ENCODE peak calls at places on chromosomes 16 and 17, in eight cellular contexts. B is lung, O is fibroblast of the aortic adventitia, S is AG04450, F is thoracic aorta, N is GM06990, P is IMR-90, W is HFF-Myc. E is an unnamed sample.

GRCh38 chr17:28720247-28720996 is 637 bp downstream of the RPL23A start:
- DNase-seq in N (no peak), F (no peak), B (no peak), S (no peak), W (no peak), P (no peak), O (no peak), E (no peak)

GRCh38 chr17:72392056-72393010 is 271.5 kb downstream of the SOX9 start:
- DNase-seq in P (peak; percentile 95), F (no peak), N (peak; percentile 72), W (no peak), S (peak; percentile 73), O (peak; percentile 71), B (no peak), E (peak; percentile 96)

GRCh38 chr17:2386400-2387085 is 14.3 kb downstream of the MNT start:
- DNase-seq in W (no peak), P (no peak), F (no peak), O (no peak), B (no peak), S (no peak), N (no peak), E (no peak)

GRCh38 chr17:28841901-28842281 is 699 bp downstream of the FAM222B start:
- DNase-seq in O (no peak), B (no peak), W (no peak), N (no peak), P (no peak), S (no peak), F (no peak), E (no peak)

GRCh38 chr16:84047626-84048025 is 5.0 kb upstream of the SLC38A8 start:
- DNase-seq in N (no peak), W (no peak), S (no peak), F (no peak), P (no peak), B (no peak), O (no peak), E (no peak)

GRCh38 chr16:51510416-51510815 is 359.3 kb upstream of the SALL1 start:
- DNase-seq in P (no peak), O (no peak), F (no peak), S (no peak), W (no peak), B (no peak), N (no peak), E (no peak)

GRCh38 chr16:49474741-49475140 is 101.1 kb downstream of the C16orf78 start:
- DNase-seq in F (no peak), P (no peak), W (no peak), O (no peak), S (no peak), N (no peak), B (no peak), E (no peak)

GRCh38 chr16:28951410-28951943 is 740 bp downstream of the NFATC2IP start:
- DNase-seq in B (peak; percentile 43), F (no peak), W (no peak), O (no peak), N (no peak), S (no peak), P (no peak), E (no peak)

GRCh38 chr17:16486373-16487250 is 5.4 kb downstream of the LRRC75A start:
- DNase-seq in S (no peak), W (peak; percentile 27), N (no peak), F (peak; percentile 39), P (peak; percentile 44), O (peak; percentile 77), B (peak; percentile 88), E (peak; percentile 60)

GRCh38 chr17:69375229-69375628 is 39.3 kb upstream of the MAP2K6 start:
- DNase-seq in S (no peak), W (no peak), N (no peak), F (no peak), B (no peak), O (no peak), P (no peak), E (no peak)

GRCh38 chr16:474420-475122 is 49.1 kb downstream of the RAB11FIP3 start:
- DNase-seq in W (no peak), O (no peak), S (no peak), N (no peak), B (no peak), F (no peak), P (no peak), E (no peak)

GRCh38 chr17:50043290-50044148 is 12.4 kb upstream of the ITGA3 start:
- DNase-seq in W (no peak), F (no peak), P (no peak), B (no peak), O (no peak), S (no peak), N (no peak), E (peak; percentile 23)

GRCh38 chr17:61454095-61454931 is 2.1 kb downstream of the TBX4 start:
- DNase-seq in W (no peak), S (no peak), F (no peak), B (no peak), N (no peak), O (no peak), P (no peak), E (no peak)
- H3K4me3 ChIP-seq in W (peak overlapping the region; percentile 35), S (no peak overlapping the region), F (no peak overlapping the region), B (peak overlapping the region; percentile 52), N (no peak overlapping the region), O (no peak overlapping the region), P (no peak overlapping the region), E (no peak overlapping the region)

DNA sequence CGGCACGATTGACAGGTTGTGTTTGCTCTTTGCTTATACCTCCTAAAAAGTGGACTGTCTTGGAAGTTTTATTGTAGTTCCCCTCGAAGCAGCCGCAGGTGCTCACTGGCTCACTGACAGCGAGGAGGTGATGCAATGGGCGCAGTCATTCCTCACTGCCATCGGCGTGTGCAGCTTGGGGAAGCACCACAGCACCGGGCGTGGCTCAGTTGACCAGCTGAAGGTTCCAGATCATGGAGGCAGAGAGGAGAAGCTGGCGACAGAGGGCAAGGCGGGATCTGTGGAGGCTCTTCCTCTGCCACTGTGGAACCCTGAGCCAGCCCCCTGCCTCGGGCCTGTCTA is 72.1 kb upstream of the TNRC6C start:
- DNase-seq in W (no peak), F (no peak), S (no peak), O (no peak), N (no peak), P (no peak), B (peak; percentile 48), E (no peak)
- TF ChIP-seq CTCF in W (no peak), F (no peak), S (no peak), O (no peak), N (no peak), P (no peak), B (no peak), E (no peak)

GRCh38 chr17:41800601-41801373 is 11.0 kb downstream of the P3H4 start:
- DNase-seq in N (no peak), P (no peak), B (peak; percentile 77), O (peak; percentile 59), S (no peak), W (no peak), F (no peak), E (peak; percentile 50)
- H3K4me3 ChIP-seq in N (no peak overlapping the region), P (no peak overlapping the region), B (no peak overlapping the region), O (no peak overlapping the region), S (no peak overlapping the region), W (no peak overlapping the region), F (peak overlapping the region; percentile 33), E (no peak overlapping the region)

DNA sequence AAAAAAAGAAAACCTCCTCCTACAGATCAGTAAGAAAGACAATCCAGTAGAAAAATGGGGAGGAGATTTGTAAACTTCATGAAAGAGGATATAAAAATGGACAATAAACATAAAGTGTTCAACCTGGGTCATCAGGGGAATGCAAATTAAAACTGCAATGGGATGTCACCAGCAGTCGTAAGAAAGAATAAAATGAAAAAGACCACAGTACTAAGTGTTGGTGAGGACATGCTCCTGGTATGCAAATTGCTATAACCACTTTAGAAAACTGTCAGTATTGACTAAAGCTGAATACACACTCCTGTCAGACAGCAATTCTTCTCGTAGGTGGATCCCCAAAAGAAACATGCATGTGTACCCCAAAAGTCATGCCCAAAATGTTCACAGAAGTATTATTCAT is 265.3 kb upstream of the CACNG5 start:
- DNase-seq in B (no peak), W (no peak), N (no peak), P (no peak), S (no peak), O (no peak), F (no peak), E (no peak)
- TF ChIP-seq CTCF in B (no peak), W (no peak), N (no peak), P (no peak), S (no peak), O (no peak), F (no peak), E (no peak)

DNA sequence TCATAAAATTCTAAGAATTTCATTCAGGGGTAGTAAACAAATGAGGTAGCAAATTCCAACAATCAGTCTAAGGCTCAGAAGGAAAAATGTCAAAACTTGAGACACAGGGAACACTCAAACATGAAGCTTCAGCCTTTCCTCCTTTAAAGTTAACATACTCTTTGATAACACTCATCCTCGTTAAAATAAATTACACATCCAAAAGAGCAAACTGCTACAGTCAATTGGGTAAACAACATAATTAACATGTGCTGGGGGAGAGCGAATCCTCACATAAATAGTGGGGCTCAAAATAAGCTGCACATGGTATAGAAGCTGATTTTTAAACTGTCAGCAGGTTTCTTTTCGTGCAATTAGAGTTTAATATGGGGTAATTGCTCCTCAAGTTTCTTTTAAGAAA is 12.9 kb downstream of the GRB2 start:
- DNase-seq in W (no peak), N (no peak), B (no peak), O (no peak), F (no peak), P (no peak), S (no peak), E (no peak)
- H3K4me3 ChIP-seq in W (peak overlapping the region; percentile 63), N (no peak overlapping the region), B (no peak overlapping the region), O (peak overlapping the region; percentile 76), F (peak overlapping the region; percentile 74), P (peak overlapping the region; percentile 77), S (peak overlapping the region; percentile 80), E (peak overlapping the region; percentile 85)

GRCh38 chr17:19448341-19449268 is 37.6 kb downstream of the RNF112 start:
- DNase-seq in P (peak; percentile 99), N (no peak), W (peak; percentile 93), O (peak; percentile 100), B (no peak), F (peak; percentile 38), S (peak; percentile 97), E (peak; percentile 99)
- TF ChIP-seq CTCF in P (no peak), N (no peak), W (no peak), O (no peak), B (no peak), F (no peak), S (no peak), E (no peak)